ENCODE peak calls at places on chromosome 10, in eight cellular contexts. Z, T, E, B, R, G, P and L are unnamed samples.

GRCh38 chr10:123800299-123800698 is 91.3 kb downstream of the CPXM2 start:
- DNase-seq in Z (no peak), T (no peak), E (peak; percentile 55), B (no peak), R (no peak), G (peak; percentile 15), P (peak; percentile 89), L (no peak)

GRCh38 chr10:132063432-132063831 is 2.3 kb upstream of the JAKMIP3 start:
- DNase-seq in Z (no peak), T (no peak), E (no peak), B (no peak), R (no peak), G (no peak), P (no peak), L (no peak)

GRCh38 chr10:96017227-96017687 is 26.1 kb upstream of the CCNJ start:
- DNase-seq in Z (no peak), T (no peak), E (peak; percentile 65), B (no peak), R (no peak), G (peak; percentile 20), P (peak; percentile 87), L (no peak)

GRCh38 chr10:29321656-29322055 is 32.8 kb downstream of the LYZL1 start:
- DNase-seq in Z (no peak), T (no peak), E (no peak), B (no peak), R (no peak), G (no peak), P (no peak), L (no peak)

GRCh38 chr10:122075171-122075570 is 86.2 kb downstream of the TACC2 start:
- DNase-seq in Z (no peak), T (no peak), E (no peak), B (no peak), R (no peak), G (no peak), P (no peak), L (no peak)

GRCh38 chr10:11869743-11870460 is 46.7 kb downstream of the PROSER2 start:
- DNase-seq in Z (no peak), T (no peak), E (peak; percentile 33), B (no peak), R (no peak), G (peak; percentile 30), P (no peak), L (no peak)

GRCh38 chr10:24416248-24416647 is 207.3 kb downstream of the KIAA1217 start:
- DNase-seq in Z (no peak), T (no peak), E (peak; percentile 23), B (no peak), R (no peak), G (no peak), P (no peak), L (no peak)

GRCh38 chr10:132114953-132115520 is 49.3 kb downstream of the JAKMIP3 start:
- DNase-seq in Z (no peak), T (no peak), E (no peak), B (no peak), R (peak; percentile 4), G (no peak), P (no peak), L (no peak)

GRCh38 chr10:114810926-114811325 is 10.7 kb upstream of the FHIP2A start:
- DNase-seq in Z (no peak), T (no peak), E (no peak), B (no peak), R (no peak), G (no peak), P (no peak), L (no peak)

GRCh38 chr10:121684276-121684675 is 86.0 kb upstream of the FGFR2 start:
- DNase-seq in Z (no peak), T (no peak), E (no peak), B (no peak), R (no peak), G (peak; percentile 55), P (no peak), L (no peak)

GRCh38 chr10:10891437-10891836 is 126.2 kb upstream of the CELF2 start:
- DNase-seq in Z (no peak), T (no peak), E (peak; percentile 92), B (no peak), R (no peak), G (peak; percentile 79), P (no peak), L (no peak)

GRCh38 chr10:14063531-14064317 is 267.0 kb downstream of the FRMD4A start:
- DNase-seq in Z (no peak), T (no peak), E (peak; percentile 72), B (no peak), R (peak; percentile 44), G (peak; percentile 95), P (no peak), L (no peak)

GRCh38 chr10:133442967-133443924 is 10.5 kb upstream of the SCART1 start:
- DNase-seq in Z (no peak), T (no peak), E (no peak), B (no peak), R (no peak), G (no peak), P (no peak), L (no peak)

GRCh38 chr10:3045471-3046209 is 21.7 kb upstream of the PFKP start:
- DNase-seq in Z (no peak), T (no peak), E (peak; percentile 88), B (no peak), R (peak; percentile 69), G (peak; percentile 89), P (peak; percentile 80), L (no peak)

GRCh38 chr10:66809402-66809801 is 116.4 kb upstream of the LRRTM3 start:
- DNase-seq in Z (no peak), T (no peak), E (no peak), B (no peak), R (no peak), G (no peak), P (no peak), L (no peak)

GRCh38 chr10:66813122-66813521 is 112.7 kb upstream of the LRRTM3 start:
- DNase-seq in Z (no peak), T (no peak), E (no peak), B (no peak), R (no peak), G (no peak), P (no peak), L (no peak)
- H3K27ac ChIP-seq in Z (no peak overlapping the region), T (no peak overlapping the region), E (no peak overlapping the region), B (no peak overlapping the region), R (no peak overlapping the region), G (no peak overlapping the region), P (no peak overlapping the region), L (no peak overlapping the region)

GRCh38 chr10:119320981-119321380 is 113.6 kb downstream of the GRK5 start:
- DNase-seq in Z (no peak), T (no peak), E (no peak), B (no peak), R (no peak), G (no peak), P (peak; percentile 28), L (no peak)

GRCh38 chr10:119319920-119320258 is 112.5 kb downstream of the GRK5 start:
- DNase-seq in Z (no peak), T (no peak), E (no peak), B (no peak), R (no peak), G (no peak), P (no peak), L (no peak)

GRCh38 chr10:119316729-119317097 is 109.3 kb downstream of the GRK5 start:
- DNase-seq in Z (no peak), T (no peak), E (peak; percentile 89), B (no peak), R (no peak), G (peak; percentile 86), P (peak; percentile 67), L (no peak)

GRCh38 chr10:119319161-119319919 is 112.0 kb downstream of the GRK5 start:
- DNase-seq in Z (no peak), T (no peak), E (no peak), B (no peak), R (no peak), G (no peak), P (no peak), L (no peak)

GRCh38 chr10:119318411-119319160 is 111.2 kb downstream of the GRK5 start:
- DNase-seq in Z (no peak), T (no peak), E (no peak), B (no peak), R (no peak), G (no peak), P (no peak), L (no peak)
- H3K27ac ChIP-seq in Z (no peak overlapping the region), T (no peak overlapping the region), E (no peak overlapping the region), B (no peak overlapping the region), R (peak overlapping the region; percentile 78), G (no peak overlapping the region), P (no peak overlapping the region), L (no peak overlapping the region)

DNA sequence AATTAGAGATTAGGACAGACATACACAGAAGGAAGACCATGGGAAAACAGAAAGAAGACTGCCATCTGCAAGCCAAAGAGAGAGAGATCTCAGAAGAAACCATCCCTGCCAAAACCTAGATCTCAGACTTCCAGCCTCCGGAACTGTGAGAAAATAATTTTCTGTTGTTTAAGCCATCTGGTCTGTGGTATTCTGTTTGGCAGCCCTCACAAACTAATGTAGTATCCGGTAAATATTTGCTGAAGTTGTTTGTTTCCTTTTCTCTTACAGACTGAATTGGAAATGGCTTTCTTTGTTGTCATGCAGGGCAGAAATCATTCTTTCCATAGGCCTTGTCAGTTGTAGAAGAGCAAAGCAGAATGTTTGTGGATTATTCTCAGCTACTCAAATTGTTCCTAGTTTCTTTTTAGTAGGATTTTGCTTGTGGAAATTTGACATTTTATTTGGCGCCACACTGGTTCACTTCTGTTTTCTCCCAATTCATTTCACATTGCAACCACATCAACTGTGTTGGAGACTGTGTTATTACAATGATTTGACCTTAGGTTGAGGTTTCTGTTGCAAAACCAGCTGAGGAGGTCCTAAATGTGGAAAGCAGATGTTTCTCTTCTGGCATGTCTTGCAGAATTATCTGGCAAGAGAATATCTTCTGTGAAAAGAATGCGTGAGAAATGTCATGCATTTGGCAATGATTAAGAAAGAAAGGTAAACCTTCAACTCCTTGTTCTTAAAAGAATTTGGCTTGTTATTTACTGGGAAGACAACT is 25.9 kb downstream of the ACTA2 start:
- DNase-seq in Z (no peak), T (no peak), E (peak; percentile 88), B (no peak), R (no peak), G (peak; percentile 86), P (no peak), L (no peak)
- H3K27ac ChIP-seq in Z (no peak overlapping the region), T (no peak overlapping the region), E (peak overlapping the region; percentile 88), B (peak overlapping the region; percentile 18), R (no peak overlapping the region), G (no peak overlapping the region), P (no peak overlapping the region), L (peak overlapping the region; percentile 18)

DNA sequence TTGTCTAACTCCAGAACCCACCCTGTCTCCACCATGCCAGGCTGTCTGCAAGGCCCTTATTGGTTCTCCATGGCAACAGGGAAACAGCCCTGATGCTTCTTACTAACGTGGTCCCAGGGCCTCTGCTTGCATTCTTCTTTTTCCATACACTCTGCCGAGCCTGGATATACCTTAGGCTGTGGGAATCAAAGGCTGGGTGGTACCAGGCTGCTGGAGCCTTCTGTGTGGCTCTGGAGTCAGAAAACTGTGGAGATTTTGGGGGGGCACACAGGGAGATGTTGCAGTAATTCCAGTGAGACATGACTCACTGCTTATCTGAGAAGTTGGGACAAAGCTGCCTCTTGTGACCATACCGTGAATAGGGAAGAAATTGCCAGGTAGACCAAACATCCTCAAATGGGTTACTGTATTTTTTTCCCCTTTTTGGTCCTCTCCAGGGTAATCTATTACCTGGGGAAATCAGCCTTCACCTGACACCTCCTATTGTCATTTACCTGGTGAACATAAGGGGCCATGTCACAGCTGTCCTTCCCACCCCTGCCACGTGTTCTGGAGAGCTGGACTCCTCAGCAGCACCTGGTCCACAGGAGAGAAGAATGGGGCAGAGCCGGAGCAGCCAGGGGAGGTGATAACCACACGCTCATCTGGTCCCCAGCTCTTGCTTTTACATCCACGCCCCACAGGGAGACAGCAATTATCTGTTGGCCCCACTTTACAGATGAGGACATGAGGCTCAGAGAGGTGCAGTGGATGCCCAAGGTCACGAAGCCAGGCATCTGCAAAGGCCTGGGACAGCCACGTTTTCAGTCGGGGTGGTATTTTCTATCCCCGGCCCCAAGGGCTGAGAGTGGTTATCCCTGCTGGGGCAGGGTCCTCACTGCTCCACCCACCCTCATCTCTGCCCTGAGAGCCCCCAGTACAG is 4.6 kb downstream of the CHST3 start:
- DNase-seq in Z (no peak), T (no peak), E (peak; percentile 74), B (no peak), R (no peak), G (no peak), P (no peak), L (no peak)
- H3K27ac ChIP-seq in Z (no peak overlapping the region), T (no peak overlapping the region), E (peak overlapping the region; percentile 78), B (peak overlapping the region; percentile 97), R (peak overlapping the region; percentile 79), G (no peak overlapping the region), P (no peak overlapping the region), L (peak overlapping the region; percentile 22)